ENCODE peak calls at places on chromosome 22, in six cellular contexts. R, T, I, E, F and P are unnamed samples.

GRCh38 chr22:42919199-42919598 is 62.1 kb upstream of the ARFGAP3 start:
- DNase-seq in T (peak), I (peak), F (no peak), E (no peak), R (peak), P (no peak)

GRCh38 chr22:34116126-34116525 is 195.8 kb upstream of the LARGE1 start:
- DNase-seq in T (no peak), E (no peak), I (no peak), F (no peak), R (no peak), P (no peak)

GRCh38 chr22:44550666-44551491 is 52.8 kb upstream of the RTL6 start:
- DNase-seq in R (no peak), E (peak), F (no peak), T (peak), I (peak), P (peak)

GRCh38 chr22:46348099-46348695 is 12.7 kb downstream of the TRMU start:
- DNase-seq in T (no peak), I (no peak), F (no peak), E (no peak), R (no peak), P (no peak)

GRCh38 chr22:27777128-27777527 is 24.4 kb downstream of the MN1 start:
- DNase-seq in F (no peak), R (no peak), T (no peak), E (no peak), I (no peak), P (no peak)

GRCh38 chr22:49967333-49968241 is 7.0 kb downstream of the PIM3 start:
- DNase-seq in R (no peak), T (peak), I (no peak), E (peak), F (no peak), P (no peak)

GRCh38 chr22:49628351-49629023 is 199.2 kb downstream of the BRD1 start:
- DNase-seq in F (no peak), R (no peak), E (peak), I (no peak), T (no peak), P (no peak)

GRCh38 chr22:24128024-24128423 is 53.3 kb upstream of the SUSD2 start:
- DNase-seq in E (no peak), T (no peak), I (no peak), R (no peak), F (no peak), P (no peak)

GRCh38 chr22:36252754-36253522 is at the start of gene APOL1:
- DNase-seq in R (no peak), I (no peak), E (peak), F (peak), T (peak), P (no peak)

GRCh38 chr22:42692239-42693054 is 28.2 kb downstream of the A4GALT start:
- DNase-seq in F (no peak), I (no peak), R (no peak), T (no peak), E (no peak), P (no peak)

GRCh38 chr22:46056169-46057041 is 79.4 kb upstream of the WNT7B start:
- DNase-seq in E (peak), I (no peak), F (peak), R (peak), T (no peak), P (no peak)

GRCh38 chr22:35231585-35232084 is 25.7 kb upstream of the HMGXB4 start:
- DNase-seq in F (peak), I (peak), E (no peak), R (peak), T (peak), P (peak)

GRCh38 chr22:47328550-47329243 is 566.2 kb downstream of the TBC1D22A start:
- DNase-seq in R (no peak), I (peak), T (no peak), E (no peak), F (no peak), P (no peak)

GRCh38 chr22:37918580-37919274 is 12.6 kb downstream of the MICALL1 start:
- DNase-seq in F (no peak), E (no peak), R (no peak), T (no peak), I (no peak), P (no peak)

GRCh38 chr22:27810566-27810965 is 9.0 kb upstream of the MN1 start:
- DNase-seq in R (no peak), F (no peak), I (no peak), E (peak), T (peak), P (no peak)

GRCh38 chr22:39457546-39458442 is 982 bp downstream of the MGAT3 start:
- DNase-seq in E (no peak), F (no peak), T (no peak), I (no peak), R (no peak), P (no peak)

GRCh38 chr22:24284747-24285203 is 14.1 kb downstream of the SPECC1L start:
- DNase-seq in F (no peak), T (peak), E (no peak), R (no peak), I (no peak), P (no peak)

GRCh38 chr22:19383292-19383691 is 48.2 kb downstream of the HIRA start:
- DNase-seq in F (no peak), R (no peak), I (no peak), T (no peak), E (no peak), P (no peak)

GRCh38 chr22:47432683-47433082 is 670.2 kb downstream of the TBC1D22A start:
- DNase-seq in T (no peak), E (no peak), F (no peak), I (no peak), R (no peak), P (no peak)

GRCh38 chr22:23225724-23226496 is 45.6 kb downstream of the BCR start:
- DNase-seq in E (peak), I (peak), T (no peak), F (no peak), R (peak), P (no peak)

GRCh38 chr22:43211941-43212433 is 25.1 kb upstream of the TTLL12 start:
- DNase-seq in E (no peak), F (no peak), I (no peak), T (no peak), R (no peak), P (no peak)

GRCh38 chr22:23655891-23656475 is 23.9 kb upstream of the DRICH1 start:
- DNase-seq in R (no peak), T (no peak), E (peak), I (no peak), F (no peak), P (no peak)

GRCh38 chr22:39241632-39242388 is 3.0 kb downstream of the PDGFB start:
- DNase-seq in E (no peak), T (no peak), R (no peak), F (no peak), I (no peak), P (no peak)

GRCh38 chr22:21711851-21712250 is 23.7 kb downstream of the YPEL1 start:
- DNase-seq in T (no peak), F (no peak), I (no peak), E (no peak), R (no peak), P (no peak)